ENCODE peak calls at places on chromosomes 4 and X, in four cellular contexts. N is MM.1S, X is coronary artery, U is fibroblast of pulmonary artery. H is an unnamed sample.

GRCh38 chr4:85107553-85107952 is 141.1 kb upstream of the WDFY3 start:
- DNase-seq in N (no peak), X (no peak), U (no peak), H (no peak)

GRCh38 chr4:73743825-73744602 is 3.6 kb downstream of the CXCL8 start:
- DNase-seq in N (no peak), X (no peak), U (peak; percentile 56), H (no peak)

GRCh38 chrX:17824980-17825379 is 36.1 kb downstream of the RAI2 start:
- DNase-seq in N (no peak), X (no peak), U (no peak), H (peak; percentile 47)

GRCh38 chrX:42119076-42119475 is 195.7 kb upstream of the CASK start:
- DNase-seq in N (no peak), X (no peak), U (peak; percentile 94), H (peak; percentile 90)

GRCh38 chr4:8381814-8382581 is 58.5 kb downstream of the ACOX3 start:
- DNase-seq in N (no peak), X (no peak), U (no peak), H (no peak)

GRCh38 chr4:153223935-153224334 is 19.7 kb downstream of the TRIM2 start:
- DNase-seq in N (no peak), X (no peak), U (peak; percentile 46), H (peak; percentile 38)

GRCh38 chr4:109801895-109802319 is at the start of gene CFI:
- DNase-seq in N (no peak), X (no peak), U (peak; percentile 83), H (peak; percentile 92)

GRCh38 chr4:182291597-182291996 is 48.4 kb downstream of the TENM3 start:
- DNase-seq in N (no peak), X (no peak), U (no peak), H (no peak)

GRCh38 chrX:3160771-3161170 is 119.5 kb downstream of the ARSF start:
- DNase-seq in N (no peak), X (no peak), U (no peak), H (no peak)

GRCh38 chr4:125951275-125951887 is 636.6 kb downstream of the FAT4 start:
- DNase-seq in N (no peak), X (no peak), U (peak; percentile 15), H (no peak)

GRCh38 chr4:61760820-61761219 is 560.7 kb downstream of the ADGRL3 start:
- DNase-seq in N (no peak), X (no peak), U (no peak), H (no peak)

GRCh38 chr4:61763682-61764081 is 563.6 kb downstream of the ADGRL3 start:
- DNase-seq in N (no peak), X (no peak), U (no peak), H (no peak)

GRCh38 chr4:61762722-61763627 is 562.8 kb downstream of the ADGRL3 start:
- DNase-seq in N (no peak), X (no peak), U (no peak), H (no peak)
- H3K4me3 ChIP-seq in N (no peak overlapping the region), X (no peak overlapping the region), U (no peak overlapping the region), H (no peak overlapping the region)

DNA sequence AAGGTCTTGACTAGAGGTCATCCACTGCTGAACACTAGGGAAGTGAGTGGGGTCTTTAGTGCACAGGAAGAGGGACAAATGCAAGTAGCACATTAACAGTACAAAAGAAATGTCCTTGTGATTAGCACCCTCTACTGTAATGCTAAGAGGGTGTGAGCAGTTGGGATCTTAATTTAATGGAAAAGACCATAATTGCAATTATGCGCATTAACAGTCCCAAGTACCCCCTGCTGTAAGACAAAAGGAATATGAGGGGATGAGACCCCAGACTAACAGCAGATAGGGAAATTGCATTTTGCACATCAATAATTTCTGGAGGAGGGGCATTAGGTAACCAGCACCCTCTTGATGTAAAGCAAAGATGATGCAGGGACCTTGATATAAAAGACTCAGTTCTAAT is 285.0 kb downstream of the CHIC1 start:
- DNase-seq in N (no peak), X (no peak), U (no peak), H (no peak)
- TF ChIP-seq CTCF in N (peak; percentile 13), X (no peak), U (no peak), H (no peak)

GRCh38 chr4:2789351-2789750 is 3.5 kb upstream of the SH3BP2 start:
- DNase-seq in N (no peak), X (peak; percentile 57), U (no peak), H (no peak)

GRCh38 chr4:2788532-2789103 is 4.3 kb upstream of the SH3BP2 start:
- DNase-seq in N (no peak), X (peak; percentile 71), U (no peak), H (peak; percentile 54)

GRCh38 chr4:2786794-2787229 is 6.1 kb upstream of the SH3BP2 start:
- DNase-seq in N (no peak), X (peak; percentile 60), U (no peak), H (no peak)

GRCh38 chr4:2787230-2788100 is 5.4 kb upstream of the SH3BP2 start:
- DNase-seq in N (peak; percentile 35), X (peak; percentile 75), U (no peak), H (no peak)

DNA sequence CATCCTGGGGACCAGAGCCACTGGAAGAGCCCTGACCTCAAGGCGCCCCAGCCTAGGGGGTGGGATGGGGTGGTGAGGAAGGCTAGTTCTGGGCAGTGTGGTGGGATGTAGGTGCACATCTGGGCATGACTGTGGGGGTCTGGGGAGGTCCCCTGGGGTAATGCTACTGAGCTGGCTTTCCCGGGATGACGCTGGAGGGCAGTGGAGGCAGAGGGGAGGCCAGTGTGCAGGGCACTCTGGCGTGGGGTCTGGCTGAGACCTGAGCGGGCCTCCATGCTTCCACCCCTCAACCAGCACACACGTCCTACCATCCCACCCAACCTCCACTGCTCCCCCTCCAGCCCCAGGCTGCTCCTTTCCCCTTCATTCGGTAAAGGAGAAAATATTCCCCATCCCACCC is 4.8 kb upstream of the SH3BP2 start:
- DNase-seq in N (no peak), X (no peak), U (no peak), H (no peak)
- H3K4me3 ChIP-seq in N (no peak overlapping the region), X (no peak overlapping the region), U (no peak overlapping the region), H (no peak overlapping the region)

GRCh38 chr4:94995684-94996394 is 238.1 kb downstream of the BMPR1B start:
- DNase-seq in N (no peak), X (no peak), U (peak; percentile 12), H (peak; percentile 57)

GRCh38 chr4:95000076-95000648 is 242.4 kb downstream of the BMPR1B start:
- DNase-seq in N (no peak), X (no peak), U (no peak), H (no peak)
- TF ChIP-seq CTCF in N (no peak), X (no peak), U (no peak), H (no peak)

GRCh38 chrX:149505671-149506070 is 565 bp upstream of the IDS start:
- DNase-seq in N (no peak), X (no peak), U (no peak), H (no peak)
- H3K4me3 ChIP-seq in N (peak overlapping the region; percentile 73), X (peak overlapping the region; percentile 73), U (no peak overlapping the region), H (no peak overlapping the region)

H was measured in cardiac fibroblast.